ENCODE peak calls at places on chromosomes 16 and 17, in four cellular contexts. K is cardiac fibroblast, N is H9, V is fibroblast of lung. C is an unnamed sample.

GRCh38 chr16:84367297-84367680 is 1.0 kb upstream of the ATP2C2 start:
- DNase-seq in K (no peak), N (no peak), V (no peak), C (no peak)

GRCh38 chr17:17822189-17822978 is 14.4 kb downstream of the SREBF1 start:
- DNase-seq in K (peak; percentile 91), N (no peak), V (peak; percentile 92), C (peak; percentile 75)

GRCh38 chr17:82242977-82243647 is 14.3 kb downstream of the SLC16A3 start:
- DNase-seq in K (peak; percentile 91), N (no peak), V (peak; percentile 81), C (peak; percentile 63)

GRCh38 chr17:10871914-10872313 is 34.0 kb upstream of the PIRT start:
- DNase-seq in K (no peak), N (no peak), V (no peak), C (no peak)

GRCh38 chr17:78739331-78739853 is 42.7 kb downstream of the CYTH1 start:
- DNase-seq in K (no peak), N (no peak), V (no peak), C (no peak)

GRCh38 chr17:30565073-30565935 is 88.1 kb downstream of the GOSR1 start:
- DNase-seq in K (no peak), N (peak; percentile 73), V (no peak), C (no peak)

GRCh38 chr16:55189179-55189578 is 134.8 kb upstream of the IRX6 start:
- DNase-seq in K (no peak), N (no peak), V (no peak), C (no peak)

GRCh38 chr17:49819651-49820050 is 28.2 kb downstream of the TAC4 start:
- DNase-seq in K (no peak), N (no peak), V (no peak), C (no peak)

GRCh38 chr16:22001591-22001990 is 675 bp upstream of the PDZD9 start:
- DNase-seq in K (peak; percentile 72), N (no peak), V (peak; percentile 56), C (no peak)

GRCh38 chr16:19005561-19006445 is 22.1 kb downstream of the TMC7 start:
- DNase-seq in K (peak; percentile 63), N (peak; percentile 46), V (peak; percentile 46), C (no peak)

GRCh38 chr16:12340151-12340733 is 363.7 kb downstream of the SNX29 start:
- DNase-seq in K (peak; percentile 80), N (peak; percentile 77), V (peak; percentile 78), C (no peak)

GRCh38 chr17:12342609-12343248 is 322.1 kb downstream of the MAP2K4 start:
- DNase-seq in K (peak; percentile 51), N (peak; percentile 82), V (no peak), C (no peak)

GRCh38 chr17:4003501-4004421 is 39.5 kb upstream of the ATP2A3 start:
- DNase-seq in K (no peak), N (peak; percentile 77), V (peak; percentile 25), C (no peak)

GRCh38 chr17:51486091-51486490 is 225.7 kb downstream of the UTP18 start:
- DNase-seq in K (no peak), N (no peak), V (no peak), C (no peak)

GRCh38 chr17:5413682-5414081 is 5.8 kb downstream of the NUP88 start:
- DNase-seq in K (peak; percentile 87), N (no peak), V (peak; percentile 93), C (peak; percentile 74)

GRCh38 chr17:39231587-39232551 is 6.1 kb upstream of the STAC2 start:
- DNase-seq in K (peak; percentile 53), N (peak; percentile 89), V (no peak), C (no peak)

GRCh38 chr16:24015923-24016322 is 180.1 kb downstream of the PRKCB start:
- DNase-seq in K (no peak), N (no peak), V (no peak), C (no peak)

GRCh38 chr16:24011237-24011636 is 175.5 kb downstream of the PRKCB start:
- DNase-seq in K (no peak), N (no peak), V (no peak), C (no peak)

GRCh38 chr16:24010440-24011089 is 174.8 kb downstream of the PRKCB start:
- DNase-seq in K (peak; percentile 69), N (peak; percentile 72), V (peak; percentile 46), C (peak; percentile 0)

GRCh38 chr16:24013054-24013636 is 177.4 kb downstream of the PRKCB start:
- DNase-seq in K (no peak), N (no peak), V (no peak), C (no peak)

GRCh38 chr16:24013733-24014645 is 178.2 kb downstream of the PRKCB start:
- DNase-seq in K (no peak), N (no peak), V (no peak), C (no peak)
- TF ChIP-seq CTCF in K (no peak), N (no peak), V (no peak), C (no peak)

DNA sequence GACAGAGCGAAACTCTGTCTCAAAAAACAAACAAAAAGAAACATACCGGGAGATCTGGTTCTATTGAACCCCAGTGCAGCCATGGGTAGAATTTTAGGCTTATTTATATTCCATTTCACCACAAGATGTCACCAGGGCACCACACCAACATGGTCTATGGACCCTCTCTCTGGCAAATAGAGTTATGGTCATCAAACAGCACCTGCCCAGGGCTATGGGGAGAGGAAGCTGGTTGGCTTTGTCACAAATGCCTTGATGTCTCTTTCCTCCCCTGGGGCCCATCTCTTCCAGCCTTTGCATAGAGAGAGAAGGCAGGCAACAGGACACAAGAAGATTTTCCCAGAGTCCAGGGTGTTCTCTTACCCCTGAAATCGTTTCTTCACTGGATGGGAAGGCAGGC is 128.4 kb downstream of the WWOX start:
- DNase-seq in K (no peak), N (peak; percentile 42), V (no peak), C (no peak)
- TF ChIP-seq CTCF in K (no peak), N (peak; percentile 59), V (peak; percentile 12), C (no peak)

GRCh38 chr16:2486645-2487516 is 12.0 kb downstream of the TBC1D24 start:
- DNase-seq in K (no peak), N (no peak), V (no peak), C (no peak)
- TF ChIP-seq CTCF in K (no peak), N (no peak), V (no peak), C (no peak)

GRCh38 chr16:27892879-27893278 is 170.6 kb downstream of the GSG1L start:
- DNase-seq in K (no peak), N (peak; percentile 71), V (peak; percentile 1), C (no peak)
- TF ChIP-seq CTCF in K (peak; percentile 8), N (peak; percentile 61), V (no peak), C (no peak)

DNA sequence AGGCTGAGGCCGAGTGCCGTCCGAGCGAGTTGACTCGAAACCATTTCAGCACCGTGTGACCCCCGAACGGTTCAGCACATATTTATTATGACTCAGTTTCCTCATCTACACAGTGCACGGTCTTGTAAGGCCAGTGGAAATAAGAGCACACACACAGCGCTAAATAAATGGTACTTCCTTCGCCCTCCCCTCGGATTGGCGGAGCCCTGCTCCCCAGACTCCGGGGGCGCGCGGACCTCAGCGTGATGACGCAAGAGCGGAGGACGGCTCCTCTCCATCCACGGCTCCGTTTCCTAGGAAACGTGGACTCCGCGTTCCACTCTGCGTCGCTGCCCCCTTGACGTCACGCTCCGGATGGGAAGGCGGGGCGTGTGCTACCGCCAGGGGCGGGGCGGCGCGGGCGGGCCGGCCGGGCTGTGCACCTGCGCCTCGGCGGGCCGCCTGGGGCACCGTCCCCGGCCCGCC is at the start of gene PARD6A:
- DNase-seq in K (peak; percentile 97), N (peak; percentile 97), V (peak; percentile 96), C (peak; percentile 87)
- TF ChIP-seq CTCF in K (no peak), N (no peak), V (no peak), C (no peak)